ENCODE peak calls at places on chromosomes 6 and 20, in ten cellular contexts. One of them, this sample, is unnamed.

GRCh38 chr20:6718660-6719059 is 48.8 kb upstream of the BMP2 start:
- DNase-seq in K562: no peak
- DNase-seq in fibroblast of pulmonary artery: peak
- DNase-seq in mesothelial cell of epicardium: no peak
- DNase-seq in epithelial cell of esophagus: peak
- DNase-seq in body of pancreas: no peak
- DNase-seq in B cell: no peak
- DNase-seq in GM12865: peak
- DNase-seq in GM20000: no peak
- DNase-seq in cardiac muscle cell: no peak
- DNase-seq in this sample: no peak

GRCh38 chr6:71139249-71139648 is 149.4 kb upstream of the OGFRL1 start:
- DNase-seq in fibroblast of pulmonary artery: peak
- DNase-seq in epithelial cell of esophagus: peak
- DNase-seq in mesothelial cell of epicardium: no peak
- DNase-seq in body of pancreas: no peak
- DNase-seq in GM12865: peak
- DNase-seq in GM20000: no peak
- DNase-seq in B cell: no peak
- DNase-seq in cardiac muscle cell: peak
- DNase-seq in K562: no peak
- DNase-seq in this sample: no peak

GRCh38 chr6:121237859-121238258 is 96.4 kb downstream of the TBC1D32 start:
- DNase-seq in mesothelial cell of epicardium: no peak
- DNase-seq in epithelial cell of esophagus: peak
- DNase-seq in B cell: no peak
- DNase-seq in body of pancreas: no peak
- DNase-seq in GM20000: no peak
- DNase-seq in fibroblast of pulmonary artery: no peak
- DNase-seq in cardiac muscle cell: no peak
- DNase-seq in GM12865: no peak
- DNase-seq in K562: no peak
- DNase-seq in this sample: no peak

GRCh38 chr6:21273451-21273850 is 320.1 kb upstream of the SOX4 start:
- DNase-seq in mesothelial cell of epicardium: no peak
- DNase-seq in body of pancreas: no peak
- DNase-seq in fibroblast of pulmonary artery: no peak
- DNase-seq in K562: no peak
- DNase-seq in epithelial cell of esophagus: no peak
- DNase-seq in GM12865: no peak
- DNase-seq in GM20000: no peak
- DNase-seq in cardiac muscle cell: no peak
- DNase-seq in B cell: no peak
- DNase-seq in this sample: no peak

GRCh38 chr6:25369043-25369442 is 89.9 kb downstream of the CARMIL1 start:
- DNase-seq in cardiac muscle cell: no peak
- DNase-seq in mesothelial cell of epicardium: no peak
- DNase-seq in GM20000: no peak
- DNase-seq in epithelial cell of esophagus: no peak
- DNase-seq in B cell: no peak
- DNase-seq in GM12865: no peak
- DNase-seq in body of pancreas: peak
- DNase-seq in fibroblast of pulmonary artery: no peak
- DNase-seq in K562: no peak
- DNase-seq in this sample: no peak

GRCh38 chr20:33651562-33652048 is 10.5 kb upstream of the C20orf144 start:
- DNase-seq in epithelial cell of esophagus: no peak
- DNase-seq in GM12865: no peak
- DNase-seq in cardiac muscle cell: peak
- DNase-seq in body of pancreas: no peak
- DNase-seq in K562: peak
- DNase-seq in mesothelial cell of epicardium: no peak
- DNase-seq in B cell: no peak
- DNase-seq in fibroblast of pulmonary artery: no peak
- DNase-seq in GM20000: no peak
- DNase-seq in this sample: no peak

GRCh38 chr6:134719850-134720249 is 230.1 kb downstream of the ALDH8A1 start:
- DNase-seq in GM20000: no peak
- DNase-seq in K562: no peak
- DNase-seq in fibroblast of pulmonary artery: no peak
- DNase-seq in B cell: no peak
- DNase-seq in body of pancreas: no peak
- DNase-seq in GM12865: no peak
- DNase-seq in cardiac muscle cell: no peak
- DNase-seq in epithelial cell of esophagus: no peak
- DNase-seq in mesothelial cell of epicardium: no peak
- DNase-seq in this sample: no peak

GRCh38 chr6:6616670-6617069 is 28.1 kb downstream of the LY86 start:
- DNase-seq in epithelial cell of esophagus: no peak
- DNase-seq in cardiac muscle cell: no peak
- DNase-seq in B cell: peak
- DNase-seq in mesothelial cell of epicardium: no peak
- DNase-seq in fibroblast of pulmonary artery: no peak
- DNase-seq in GM20000: no peak
- DNase-seq in K562: no peak
- DNase-seq in GM12865: no peak
- DNase-seq in body of pancreas: no peak
- DNase-seq in this sample: no peak

GRCh38 chr20:45963059-45964011 is 8.7 kb downstream of the ZNF335 start:
- DNase-seq in GM12865: peak
- DNase-seq in B cell: no peak
- DNase-seq in epithelial cell of esophagus: peak
- DNase-seq in cardiac muscle cell: peak
- DNase-seq in fibroblast of pulmonary artery: peak
- DNase-seq in GM20000: no peak
- DNase-seq in body of pancreas: no peak
- DNase-seq in mesothelial cell of epicardium: no peak
- DNase-seq in K562: peak
- DNase-seq in this sample: peak
- TF ChIP-seq CTCF in GM12865: peak
- TF ChIP-seq CTCF in B cell: no peak
- TF ChIP-seq CTCF in epithelial cell of esophagus: peak
- TF ChIP-seq CTCF in cardiac muscle cell: peak
- TF ChIP-seq CTCF in fibroblast of pulmonary artery: peak
- TF ChIP-seq CTCF in GM20000: no peak
- TF ChIP-seq CTCF in body of pancreas: peak
- TF ChIP-seq CTCF in mesothelial cell of epicardium: no peak
- TF ChIP-seq CTCF in K562: peak
- TF ChIP-seq CTCF in this sample: peak

DNA sequence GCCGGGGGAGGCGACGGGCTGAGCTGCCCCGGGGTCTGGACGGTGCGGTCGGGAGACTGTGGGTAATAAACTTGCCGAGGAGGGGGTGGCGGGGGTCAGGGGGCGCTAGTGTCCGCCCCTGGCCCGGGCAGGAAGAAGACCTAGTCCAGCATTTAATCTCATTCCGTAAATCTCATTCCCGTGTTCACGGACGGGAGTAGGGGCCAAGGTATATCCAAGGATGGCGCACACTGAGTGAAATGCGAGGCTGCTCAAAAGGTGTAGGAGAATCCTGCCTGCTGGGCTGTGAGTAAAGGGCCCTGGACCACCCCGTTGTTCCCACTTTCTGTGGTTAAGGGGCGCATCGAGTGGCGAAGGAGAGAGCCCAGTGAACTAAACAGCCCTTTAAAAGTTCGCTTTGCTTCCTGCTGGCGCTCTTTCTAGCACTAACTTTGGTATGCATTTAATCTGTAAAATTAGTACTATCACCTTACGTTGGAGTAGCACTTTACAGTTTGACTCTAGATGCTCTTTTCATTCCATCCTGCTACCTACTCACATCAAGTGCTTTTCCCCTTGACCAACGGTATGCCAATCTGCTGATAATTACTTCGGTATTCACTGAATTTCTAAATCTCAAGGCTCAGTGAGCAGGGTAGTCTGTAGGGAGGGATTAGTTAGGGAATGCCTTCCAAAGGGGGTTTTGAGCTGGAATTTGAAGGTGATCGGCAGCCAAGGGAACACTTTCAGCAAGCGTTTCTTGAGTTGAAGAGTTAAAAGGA is 730 bp downstream of the PARD6B start:
- DNase-seq in GM20000: no peak
- DNase-seq in mesothelial cell of epicardium: no peak
- DNase-seq in K562: peak
- DNase-seq in B cell: no peak
- DNase-seq in epithelial cell of esophagus: peak
- DNase-seq in cardiac muscle cell: no peak
- DNase-seq in body of pancreas: peak
- DNase-seq in fibroblast of pulmonary artery: no peak
- DNase-seq in GM12865: no peak
- DNase-seq in this sample: no peak
- TF ChIP-seq CTCF in GM20000: no peak
- TF ChIP-seq CTCF in mesothelial cell of epicardium: no peak
- TF ChIP-seq CTCF in K562: no peak
- TF ChIP-seq CTCF in B cell: no peak
- TF ChIP-seq CTCF in epithelial cell of esophagus: no peak
- TF ChIP-seq CTCF in cardiac muscle cell: no peak
- TF ChIP-seq CTCF in body of pancreas: no peak
- TF ChIP-seq CTCF in fibroblast of pulmonary artery: no peak
- TF ChIP-seq CTCF in GM12865: no peak
- TF ChIP-seq CTCF in this sample: no peak

GRCh38 chr6:44493593-44493992 is 106.1 kb downstream of the CDC5L start:
- DNase-seq in K562: no peak
- DNase-seq in body of pancreas: no peak
- DNase-seq in GM20000: no peak
- DNase-seq in epithelial cell of esophagus: no peak
- DNase-seq in mesothelial cell of epicardium: no peak
- DNase-seq in fibroblast of pulmonary artery: no peak
- DNase-seq in GM12865: no peak
- DNase-seq in cardiac muscle cell: no peak
- DNase-seq in B cell: no peak
- DNase-seq in this sample: no peak

GRCh38 chr6:44493132-44493531 is 105.6 kb downstream of the CDC5L start:
- DNase-seq in fibroblast of pulmonary artery: no peak
- DNase-seq in body of pancreas: no peak
- DNase-seq in epithelial cell of esophagus: no peak
- DNase-seq in B cell: no peak
- DNase-seq in GM12865: no peak
- DNase-seq in K562: no peak
- DNase-seq in mesothelial cell of epicardium: no peak
- DNase-seq in cardiac muscle cell: no peak
- DNase-seq in GM20000: no peak
- DNase-seq in this sample: no peak

GRCh38 chr6:44496705-44497369 is 109.3 kb downstream of the CDC5L start:
- DNase-seq in K562: no peak
- DNase-seq in fibroblast of pulmonary artery: no peak
- DNase-seq in GM12865: no peak
- DNase-seq in cardiac muscle cell: no peak
- DNase-seq in body of pancreas: no peak
- DNase-seq in mesothelial cell of epicardium: no peak
- DNase-seq in epithelial cell of esophagus: no peak
- DNase-seq in GM20000: no peak
- DNase-seq in B cell: no peak
- DNase-seq in this sample: no peak

GRCh38 chr6:44495036-44495901 is 107.8 kb downstream of the CDC5L start:
- DNase-seq in K562: no peak
- DNase-seq in GM12865: no peak
- DNase-seq in body of pancreas: no peak
- DNase-seq in B cell: no peak
- DNase-seq in cardiac muscle cell: no peak
- DNase-seq in mesothelial cell of epicardium: no peak
- DNase-seq in fibroblast of pulmonary artery: no peak
- DNase-seq in GM20000: no peak
- DNase-seq in epithelial cell of esophagus: peak
- DNase-seq in this sample: no peak

DNA sequence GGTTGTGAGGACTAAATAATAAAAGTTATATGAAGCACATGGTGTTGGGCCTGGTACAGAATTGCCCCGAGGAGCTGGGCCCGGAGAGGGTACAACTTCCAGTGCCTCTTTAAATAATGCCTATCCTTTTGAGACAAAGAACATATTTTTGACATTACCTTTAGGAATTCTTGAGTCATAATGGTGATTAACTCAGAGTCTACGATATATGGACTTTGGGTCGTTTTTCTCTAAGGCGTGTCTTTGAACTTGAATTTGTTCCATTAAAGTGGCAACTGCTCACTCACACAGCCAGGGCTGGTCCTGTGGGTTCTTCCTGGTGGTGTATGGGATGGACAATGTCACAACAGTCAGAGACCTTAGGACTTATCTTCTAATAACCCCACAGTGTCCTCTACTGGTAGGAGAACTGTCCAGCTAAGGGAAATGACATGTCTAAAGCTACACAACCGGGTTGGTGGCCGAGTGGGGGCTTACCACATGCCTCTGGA is 106.5 kb downstream of the CDC5L start:
- DNase-seq in epithelial cell of esophagus: peak
- DNase-seq in GM20000: no peak
- DNase-seq in mesothelial cell of epicardium: no peak
- DNase-seq in GM12865: no peak
- DNase-seq in body of pancreas: no peak
- DNase-seq in fibroblast of pulmonary artery: peak
- DNase-seq in B cell: no peak
- DNase-seq in cardiac muscle cell: peak
- DNase-seq in K562: peak
- DNase-seq in this sample: peak
- TF ChIP-seq CTCF in epithelial cell of esophagus: no peak
- TF ChIP-seq CTCF in GM20000: no peak
- TF ChIP-seq CTCF in mesothelial cell of epicardium: no peak
- TF ChIP-seq CTCF in GM12865: no peak
- TF ChIP-seq CTCF in body of pancreas: no peak
- TF ChIP-seq CTCF in fibroblast of pulmonary artery: peak
- TF ChIP-seq CTCF in B cell: no peak
- TF ChIP-seq CTCF in cardiac muscle cell: peak
- TF ChIP-seq CTCF in K562: peak
- TF ChIP-seq CTCF in this sample: peak

GRCh38 chr20:61917459-61917858 is 148.2 kb downstream of the TAF4 start:
- DNase-seq in GM20000: no peak
- DNase-seq in GM12865: no peak
- DNase-seq in cardiac muscle cell: no peak
- DNase-seq in fibroblast of pulmonary artery: no peak
- DNase-seq in epithelial cell of esophagus: no peak
- DNase-seq in B cell: no peak
- DNase-seq in mesothelial cell of epicardium: no peak
- DNase-seq in body of pancreas: no peak
- DNase-seq in K562: no peak
- DNase-seq in this sample: no peak

GRCh38 chr20:61919239-61919638 is 146.4 kb downstream of the TAF4 start:
- DNase-seq in epithelial cell of esophagus: no peak
- DNase-seq in body of pancreas: no peak
- DNase-seq in B cell: no peak
- DNase-seq in K562: no peak
- DNase-seq in GM12865: no peak
- DNase-seq in cardiac muscle cell: no peak
- DNase-seq in GM20000: no peak
- DNase-seq in mesothelial cell of epicardium: no peak
- DNase-seq in fibroblast of pulmonary artery: no peak
- DNase-seq in this sample: no peak

GRCh38 chr20:61916318-61916891 is 149.3 kb downstream of the TAF4 start:
- DNase-seq in GM20000: no peak
- DNase-seq in mesothelial cell of epicardium: no peak
- DNase-seq in B cell: no peak
- DNase-seq in K562: no peak
- DNase-seq in body of pancreas: no peak
- DNase-seq in epithelial cell of esophagus: no peak
- DNase-seq in cardiac muscle cell: no peak
- DNase-seq in GM12865: no peak
- DNase-seq in fibroblast of pulmonary artery: no peak
- DNase-seq in this sample: no peak

GRCh38 chr20:61919675-61920365 is 145.9 kb downstream of the TAF4 start:
- DNase-seq in GM20000: no peak
- DNase-seq in B cell: no peak
- DNase-seq in body of pancreas: no peak
- DNase-seq in epithelial cell of esophagus: no peak
- DNase-seq in mesothelial cell of epicardium: no peak
- DNase-seq in cardiac muscle cell: no peak
- DNase-seq in GM12865: no peak
- DNase-seq in K562: no peak
- DNase-seq in fibroblast of pulmonary artery: no peak
- DNase-seq in this sample: no peak

GRCh38 chr20:61918548-61918947 is 147.1 kb downstream of the TAF4 start:
- DNase-seq in fibroblast of pulmonary artery: no peak
- DNase-seq in body of pancreas: no peak
- DNase-seq in epithelial cell of esophagus: no peak
- DNase-seq in K562: no peak
- DNase-seq in B cell: no peak
- DNase-seq in GM12865: no peak
- DNase-seq in mesothelial cell of epicardium: no peak
- DNase-seq in cardiac muscle cell: no peak
- DNase-seq in GM20000: no peak
- DNase-seq in this sample: no peak
- TF ChIP-seq CTCF in fibroblast of pulmonary artery: no peak
- TF ChIP-seq CTCF in body of pancreas: no peak
- TF ChIP-seq CTCF in epithelial cell of esophagus: no peak
- TF ChIP-seq CTCF in K562: peak
- TF ChIP-seq CTCF in B cell: no peak
- TF ChIP-seq CTCF in GM12865: no peak
- TF ChIP-seq CTCF in mesothelial cell of epicardium: no peak
- TF ChIP-seq CTCF in cardiac muscle cell: no peak
- TF ChIP-seq CTCF in GM20000: no peak
- TF ChIP-seq CTCF in this sample: peak

This sample was measured in HFFc6.